ENCODE peak calls at places on chromosomes 11 and 22, in ten cellular contexts. T is LoVo; U is stimulated activated CD4-positive, alpha-beta T cell treated with anti-CD3 and anti-CD28 coated beads, Interleukin-4, amount 100 ng/mL, for 24 hours; X is NCI-H460; E is HS-5; N is neural progenitor cell; L is AG10803; W is sigmoid colon; P is ovary; Z is GM12878. R is an unnamed sample.

GRCh38 chr22:23278883-23279675 is 98.8 kb downstream of the BCR start:
- DNase-seq in T (peak; percentile 7), U (peak; percentile 9), X (peak; percentile 86), E (no peak), N (no peak), L (peak; percentile 31), W (no peak), P (no peak), Z (no peak), R (peak; percentile 58)

GRCh38 chr22:43520632-43521039 is 108.8 kb downstream of the MPPED1 start:
- DNase-seq in T (no peak), U (peak; percentile 8), X (no peak), E (no peak), N (no peak), L (no peak), W (no peak), P (no peak), Z (peak; percentile 23), R (no peak)

GRCh38 chr11:77031599-77031998 is 2.6 kb upstream of the B3GNT6 start:
- DNase-seq in T (no peak), U (no peak), X (no peak), E (no peak), N (no peak), L (no peak), W (no peak), P (no peak), Z (no peak), R (no peak)

GRCh38 chr11:68002943-68003845 is 703 bp downstream of the UNC93B1 start:
- DNase-seq in T (peak; percentile 45), U (peak; percentile 42), X (no peak), E (no peak), N (peak; percentile 62), L (no peak), W (no peak), P (no peak), Z (no peak), R (peak; percentile 64)

GRCh38 chr11:47591764-47592163 is 2.4 kb downstream of the C1QTNF4 start:
- DNase-seq in T (no peak), U (no peak), X (no peak), E (no peak), N (peak; percentile 14), L (no peak), W (no peak), P (no peak), Z (no peak), R (no peak)

GRCh38 chr11:84383571-84383970 is 1097.4 kb upstream of the CCDC90B start:
- DNase-seq in T (no peak), U (no peak), X (no peak), E (no peak), N (no peak), L (peak; percentile 3), W (peak; percentile 65), P (no peak), Z (no peak), R (no peak)

GRCh38 chr11:84671325-84672019 is 955.7 kb downstream of the DLG2 start:
- DNase-seq in T (no peak), U (no peak), X (no peak), E (no peak), N (no peak), L (no peak), W (no peak), P (no peak), Z (no peak), R (peak; percentile 96)

GRCh38 chr22:47154621-47155081 is 392.2 kb downstream of the TBC1D22A start:
- DNase-seq in T (no peak), U (no peak), X (no peak), E (peak; percentile 5), N (no peak), L (peak; percentile 73), W (peak; percentile 77), P (peak; percentile 83), Z (no peak), R (no peak)

GRCh38 chr22:46934746-46935491 is 172.5 kb downstream of the TBC1D22A start:
- DNase-seq in T (peak; percentile 62), U (peak; percentile 19), X (peak; percentile 29), E (peak; percentile 94), N (no peak), L (peak; percentile 84), W (no peak), P (no peak), Z (peak; percentile 17), R (no peak)

GRCh38 chr11:121163658-121164308 is 62.7 kb downstream of the TECTA start:
- DNase-seq in T (peak; percentile 28), U (no peak), X (no peak), E (no peak), N (no peak), L (no peak), W (no peak), P (no peak), Z (peak; percentile 4), R (no peak)

R was measured in T47D.